ENCODE peak calls at places on chromosomes 5 and 9, in nine cellular contexts. Q, Z, J, Y, F, S, E, X and T are unnamed samples.
A peak's percentile ranks its signal among the peaks of the same experiment; 100 is the strongest.

GRCh38 chr5:122523776-122524175 is 211.7 kb downstream of the SNCAIP start:
- DNase-seq in Q (no peak), X (no peak), J (no peak), S (peak; percentile 17), Y (no peak), E (no peak), Z (no peak), F (no peak), T (no peak)

GRCh38 chr5:168796840-168797548 is 217.8 kb upstream of the PANK3 start:
- DNase-seq in E (no peak), Z (no peak), S (peak; percentile 86), X (no peak), F (no peak), J (no peak), Q (no peak), Y (no peak), T (no peak)

GRCh38 chr9:83959061-83959460 is 21.0 kb downstream of the HNRNPK start:
- DNase-seq in Y (no peak), J (no peak), Q (no peak), X (no peak), E (peak; percentile 42), Z (no peak), S (no peak), F (no peak), T (no peak)

GRCh38 chr5:168578506-168579205 is 512 bp downstream of the PANK3 start:
- DNase-seq in Q (no peak), X (no peak), F (no peak), J (peak; percentile 73), E (no peak), Y (no peak), S (peak; percentile 30), Z (no peak), T (peak; percentile 75)

GRCh38 chr5:78543292-78543691 is 105.3 kb downstream of the LHFPL2 start:
- DNase-seq in J (no peak), F (no peak), S (no peak), Y (no peak), E (no peak), Q (no peak), Z (no peak), X (no peak), T (no peak)

GRCh38 chr5:62475072-62475471 is 62.5 kb downstream of the IPO11 start:
- DNase-seq in J (no peak), X (no peak), Z (no peak), Y (no peak), S (no peak), Q (peak; percentile 29), F (no peak), E (peak; percentile 17), T (no peak)

GRCh38 chr9:76255781-76256455 is 138.3 kb downstream of the RFK start:
- DNase-seq in F (peak; percentile 44), E (peak; percentile 89), X (peak; percentile 57), Y (no peak), Z (peak; percentile 79), Q (no peak), J (no peak), S (peak; percentile 46), T (no peak)

GRCh38 chr5:40052812-40053211 is 626.9 kb upstream of the PTGER4 start:
- DNase-seq in S (no peak), E (no peak), J (no peak), Y (no peak), Q (no peak), Z (peak; percentile 25), X (no peak), F (no peak), T (no peak)

GRCh38 chr5:172412724-172413260 is 41.5 kb downstream of the SH3PXD2B start:
- DNase-seq in E (peak; percentile 91), X (peak; percentile 95), F (peak; percentile 91), J (no peak), Y (no peak), Z (peak; percentile 68), Q (no peak), S (peak; percentile 78), T (no peak)

GRCh38 chr9:127883959-127884358 is 6.5 kb upstream of the AK1 start:
- DNase-seq in E (no peak), J (no peak), Y (no peak), S (no peak), Q (no peak), F (no peak), X (no peak), Z (no peak), T (no peak)

GRCh38 chr5:150218693-150219035 is 28.8 kb downstream of the SLC6A7 start:
- DNase-seq in F (no peak), E (no peak), X (no peak), Y (no peak), Z (no peak), Q (no peak), S (no peak), J (no peak), T (no peak)

GRCh38 chr5:176360894-176361436 is 599 bp downstream of the KIAA1191 start:
- DNase-seq in Y (no peak), F (no peak), J (peak; percentile 44), Z (no peak), Q (no peak), E (peak; percentile 6), S (no peak), X (no peak), T (no peak)

GRCh38 chr9:93231121-93231694 is 47.3 kb downstream of the WNK2 start:
- DNase-seq in J (no peak), Q (no peak), Y (no peak), E (no peak), Z (peak; percentile 63), S (peak; percentile 43), F (peak; percentile 50), X (peak; percentile 63), T (no peak)

GRCh38 chr5:33048315-33048714 is 337.2 kb downstream of the NPR3 start:
- DNase-seq in J (no peak), Z (no peak), S (no peak), E (no peak), F (no peak), Q (no peak), X (no peak), Y (no peak), T (no peak)

GRCh38 chr5:172525633-172526360 is 71.5 kb upstream of the SH3PXD2B start:
- DNase-seq in J (no peak), Z (no peak), E (no peak), F (no peak), Y (no peak), Q (no peak), S (no peak), X (no peak), T (no peak)